ENCODE peak calls at places on chromosome 3, in four cellular contexts. B is stomach, M is ascending aorta, G is kidney glomerular epithelial cell. W is an unnamed sample.

GRCh38 chr3:128794067-128794768 is 68.2 kb downstream of the RAB7A start:
- DNase-seq in B (no peak), M (no peak), G (peak; percentile 28), W (peak; percentile 56)

GRCh38 chr3:159996018-159996417 is 7.4 kb downstream of the IL12A start:
- DNase-seq in B (no peak), M (no peak), G (no peak), W (no peak)

GRCh38 chr3:138381950-138382715 is 33.8 kb downstream of the MRAS start:
- DNase-seq in B (peak; percentile 28), M (peak; percentile 82), G (peak; percentile 25), W (peak; percentile 21)

GRCh38 chr3:105274958-105275357 is 91.8 kb upstream of the ALCAM start:
- DNase-seq in B (no peak), M (no peak), G (peak; percentile 52), W (no peak)

GRCh38 chr3:12308517-12308916 is 19.6 kb downstream of the PPARG start:
- DNase-seq in B (no peak), M (no peak), G (peak; percentile 72), W (peak; percentile 83)

GRCh38 chr3:170258105-170258487 is 35.9 kb downstream of the PRKCI start:
- DNase-seq in B (no peak), M (no peak), G (no peak), W (no peak)

GRCh38 chr3:53318522-53318921 is 28.8 kb downstream of the DCP1A start:
- DNase-seq in B (no peak), M (no peak), G (no peak), W (no peak)

GRCh38 chr3:142270407-142270806 is 45.0 kb upstream of the GK5 start:
- DNase-seq in B (no peak), M (no peak), G (no peak), W (no peak)

GRCh38 chr3:94336076-94336741 is 273.3 kb downstream of the NSUN3 start:
- DNase-seq in B (no peak), M (no peak), G (peak; percentile 58), W (no peak)

GRCh38 chr3:192684151-192684550 is 43.2 kb downstream of the FGF12 start:
- DNase-seq in B (no peak), M (no peak), G (no peak), W (no peak)

GRCh38 chr3:151106311-151106710 is 20.8 kb downstream of the MED12L start:
- DNase-seq in B (no peak), M (no peak), G (no peak), W (no peak)

GRCh38 chr3:122415104-122415744 is 638 bp downstream of the WDR5B start:
- DNase-seq in B (peak; percentile 57), M (no peak), G (no peak), W (peak; percentile 39)

GRCh38 chr3:190718691-190719090 is 143.8 kb downstream of the GMNC start:
- DNase-seq in B (no peak), M (no peak), G (peak; percentile 63), W (peak; percentile 54)

GRCh38 chr3:39814007-39814406 is 4.6 kb downstream of the MYRIP start:
- DNase-seq in B (peak; percentile 68), M (no peak), G (peak; percentile 72), W (peak; percentile 12)

GRCh38 chr3:29514912-29515311 is 234.0 kb downstream of the RBMS3 start:
- DNase-seq in B (no peak), M (no peak), G (no peak), W (peak; percentile 12)

GRCh38 chr3:111012388-111013248 is 59.0 kb upstream of the NECTIN3 start:
- DNase-seq in B (no peak), M (no peak), G (no peak), W (no peak)

GRCh38 chr3:40427045-40427669 is 30.0 kb upstream of the RPL14 start:
- DNase-seq in B (no peak), M (no peak), G (no peak), W (no peak)

GRCh38 chr3:38314112-38314766 is 32.1 kb downstream of the SLC22A14 start:
- DNase-seq in B (no peak), M (no peak), G (no peak), W (no peak)

GRCh38 chr3:38029400-38030125 is at the start of gene PLCD1:
- DNase-seq in B (peak; percentile 71), M (peak; percentile 95), G (no peak), W (no peak)

GRCh38 chr3:126912491-126913195 is 70.3 kb upstream of the PLXNA1 start:
- DNase-seq in B (no peak), M (no peak), G (no peak), W (no peak)

GRCh38 chr3:196085534-196085933 is 3.6 kb upstream of the TFRC start:
- DNase-seq in B (no peak), M (no peak), G (no peak), W (no peak)

GRCh38 chr3:187979543-187979942 is 174.4 kb upstream of the LPP start:
- DNase-seq in B (no peak), M (no peak), G (no peak), W (no peak)

GRCh38 chr3:78926523-78926922 is 841.3 kb downstream of the ROBO1 start:
- DNase-seq in B (no peak), M (no peak), G (no peak), W (no peak)

GRCh38 chr3:159762238-159762637 is 226.4 kb upstream of the IL12A start:
- DNase-seq in B (no peak), M (no peak), G (no peak), W (no peak)

GRCh38 chr3:64084640-64085039 is 61.3 kb upstream of the PSMD6 start:
- DNase-seq in B (no peak), M (no peak), G (peak; percentile 100), W (peak; percentile 100)

GRCh38 chr3:183220828-183221227 is 32.2 kb upstream of the B3GNT5 start:
- DNase-seq in B (no peak), M (no peak), G (no peak), W (no peak)

GRCh38 chr3:22284559-22284958 is 533.5 kb upstream of the ZNF385D start:
- DNase-seq in B (no peak), M (no peak), G (peak; percentile 72), W (no peak)

GRCh38 chr3:195079636-195080035 is 191.3 kb downstream of the XXYLT1 start:
- DNase-seq in B (no peak), M (no peak), G (no peak), W (no peak)

GRCh38 chr3:160458151-160458550 is 8.6 kb upstream of the TRIM59 start:
- DNase-seq in B (no peak), M (no peak), G (no peak), W (no peak)

GRCh38 chr3:12891985-12892839 is 50.8 kb upstream of the RPL32 start:
- DNase-seq in B (peak; percentile 44), M (peak; percentile 75), G (peak; percentile 59), W (no peak)

GRCh38 chr3:101026881-101027678 is 33.9 kb upstream of the ABI3BP start:
- DNase-seq in B (no peak), M (no peak), G (no peak), W (no peak)

GRCh38 chr3:138450704-138451424 is 16.4 kb downstream of the ESYT3 start:
- DNase-seq in B (no peak), M (peak; percentile 13), G (no peak), W (no peak)

GRCh38 chr3:124694486-124694885 is 35.8 kb upstream of the UMPS start:
- DNase-seq in B (no peak), M (no peak), G (no peak), W (no peak)

GRCh38 chr3:8443829-8444791 is 57.5 kb upstream of the LMCD1 start:
- DNase-seq in B (peak; percentile 94), M (peak; percentile 97), G (peak; percentile 100), W (peak; percentile 100)

GRCh38 chr3:53482227-53482626 is 12.2 kb upstream of the CACNA1D start:
- DNase-seq in B (no peak), M (no peak), G (no peak), W (no peak)

GRCh38 chr3:147654827-147655226 is 245.7 kb downstream of the ZIC1 start:
- DNase-seq in B (no peak), M (peak; percentile 64), G (peak; percentile 49), W (no peak)

GRCh38 chr3:42991369-42992315 is 12.5 kb downstream of the GASK1A start:
- DNase-seq in B (no peak), M (no peak), G (no peak), W (no peak)

GRCh38 chr3:124519844-124520243 is 210.4 kb upstream of the UMPS start:
- DNase-seq in B (no peak), M (no peak), G (no peak), W (no peak)

GRCh38 chr3:77348244-77348855 is 308.5 kb downstream of the ROBO2 start:
- DNase-seq in B (no peak), M (no peak), G (no peak), W (no peak)

W was measured in kidney epithelial cell.